ENCODE peak calls at places on chromosomes 11 and 22, in five cellular contexts. A is IMR-90, I is K562, E is HepG2, C is HCT116. J is an unnamed sample.

GRCh38 chr11:35335226-35335625 is 84.1 kb downstream of the SLC1A2 start:
- DNase-seq in A (no peak), I (no peak), E (no peak), C (no peak), J (no peak)

GRCh38 chr11:33543823-33544222 is 156.8 kb downstream of the C11orf91 start:
- DNase-seq in A (peak), I (no peak), E (no peak), C (no peak), J (no peak)

GRCh38 chr11:123460006-123460700 is 30.1 kb downstream of the GRAMD1B start:
- DNase-seq in A (no peak), I (no peak), E (no peak), C (no peak), J (no peak)

GRCh38 chr22:23075525-23076216 is 5.4 kb downstream of the GNAZ start:
- DNase-seq in A (no peak), I (no peak), E (peak), C (no peak), J (no peak)

GRCh38 chr11:48018561-48019229 is 38.3 kb downstream of the PTPRJ start:
- DNase-seq in A (no peak), I (no peak), E (no peak), C (no peak), J (no peak)

GRCh38 chr11:125451400-125452124 is 44.5 kb downstream of the FEZ1 start:
- DNase-seq in A (peak), I (peak), E (no peak), C (no peak), J (no peak)

GRCh38 chr22:35430897-35431322 is 31.0 kb downstream of the MCM5 start:
- DNase-seq in A (peak), I (peak), E (peak), C (peak), J (peak)

GRCh38 chr11:58688779-58689503 is 42.8 kb downstream of the GLYAT start:
- DNase-seq in A (peak), I (no peak), E (no peak), C (no peak), J (no peak)

GRCh38 chr11:114058871-114059277 is 637 bp upstream of the ZBTB16 start:
- DNase-seq in A (no peak), I (no peak), E (no peak), C (no peak), J (no peak)

GRCh38 chr11:30585067-30585891 is 874 bp downstream of the MPPED2 start:
- DNase-seq in A (no peak), I (no peak), E (no peak), C (no peak), J (no peak)

GRCh38 chr11:36499325-36499724 is 10.7 kb downstream of the TRAF6 start:
- DNase-seq in A (no peak), I (no peak), E (no peak), C (no peak), J (no peak)

GRCh38 chr11:64340671-64341335 is 799 bp downstream of the CCDC88B start:
- DNase-seq in A (no peak), I (peak), E (no peak), C (no peak), J (no peak)

GRCh38 chr11:34345012-34345804 is 12.6 kb downstream of the ABTB2 start:
- DNase-seq in A (peak), I (no peak), E (peak), C (peak), J (peak)

GRCh38 chr22:38442967-38443674 is 11.9 kb downstream of the KCNJ4 start:
- DNase-seq in A (no peak), I (no peak), E (no peak), C (no peak), J (no peak)

GRCh38 chr11:15800121-15800800 is 556.1 kb downstream of the SOX6 start:
- DNase-seq in A (peak), I (no peak), E (no peak), C (no peak), J (no peak)

GRCh38 chr22:24333301-24333700 is 62.7 kb downstream of the SPECC1L start:
- DNase-seq in A (peak), I (no peak), E (no peak), C (peak), J (no peak)

GRCh38 chr11:11980841-11981308 is 27.6 kb downstream of the DKK3 start:
- DNase-seq in A (peak), I (no peak), E (no peak), C (no peak), J (no peak)

GRCh38 chr22:38506118-38506962 is at the start of gene DDX17:
- DNase-seq in A (peak), I (peak), E (peak), C (peak), J (peak)

GRCh38 chr11:852762-853161 is 10.1 kb downstream of the TSPAN4 start:
- DNase-seq in A (no peak), I (no peak), E (no peak), C (no peak), J (no peak)

GRCh38 chr11:95923441-95923729 is 522 bp downstream of the MTMR2 start:
- DNase-seq in A (no peak), I (peak), E (no peak), C (no peak), J (no peak)

GRCh38 chr11:48013269-48013901 is 33.0 kb downstream of the PTPRJ start:
- DNase-seq in A (peak), I (no peak), E (peak), C (no peak), J (peak)

GRCh38 chr22:23064381-23065068 is 5.8 kb upstream of the GNAZ start:
- DNase-seq in A (no peak), I (no peak), E (no peak), C (no peak), J (no peak)

GRCh38 chr11:10855295-10855694 is 2.6 kb downstream of the ZBED5 start:
- DNase-seq in A (no peak), I (no peak), E (no peak), C (no peak), J (no peak)

GRCh38 chr11:11567862-11568650 is 53.7 kb downstream of the GALNT18 start:
- DNase-seq in A (peak), I (no peak), E (no peak), C (peak), J (no peak)

GRCh38 chr11:44016129-44016528 is 31.7 kb upstream of the ACCSL start:
- DNase-seq in A (peak), I (no peak), E (no peak), C (no peak), J (no peak)

GRCh38 chr11:64754919-64755662 is 4.7 kb downstream of the PYGM start:
- DNase-seq in A (no peak), I (no peak), E (no peak), C (no peak), J (no peak)

GRCh38 chr22:41674941-41675340 is 13.7 kb downstream of the SNU13 start:
- DNase-seq in A (no peak), I (no peak), E (no peak), C (no peak), J (no peak)

GRCh38 chr11:32312865-32313403 is 122.4 kb downstream of the WT1 start:
- DNase-seq in A (peak), I (peak), E (peak), C (peak), J (peak)
- TF ChIP-seq CEBPB in A (peak), I (peak), E (peak), C (peak), J (peak)

GRCh38 chr11:134264966-134265365 is 11.2 kb upstream of the GLB1L3 start:
- DNase-seq in A (no peak), I (no peak), E (no peak), C (no peak), J (no peak)

GRCh38 chr11:134267466-134267865 is 8.7 kb upstream of the GLB1L3 start:
- DNase-seq in A (no peak), I (no peak), E (no peak), C (no peak), J (no peak)

GRCh38 chr11:134267966-134268365 is 8.2 kb upstream of the GLB1L3 start:
- DNase-seq in A (no peak), I (no peak), E (no peak), C (no peak), J (no peak)

GRCh38 chr11:134266841-134267251 is 9.3 kb upstream of the GLB1L3 start:
- DNase-seq in A (peak), I (no peak), E (no peak), C (no peak), J (no peak)

GRCh38 chr11:134266440-134266839 is 9.7 kb upstream of the GLB1L3 start:
- DNase-seq in A (no peak), I (no peak), E (no peak), C (no peak), J (no peak)
- H3K4me2 ChIP-seq in A (no peak), I (no peak), E (no peak), C (no peak), J (no peak)

GRCh38 chr11:112196519-112197087 is 21.3 kb downstream of the BCO2 start:
- DNase-seq in A (no peak), I (no peak), E (no peak), C (no peak), J (no peak)

GRCh38 chr11:112200252-112200651 is 24.9 kb downstream of the BCO2 start:
- DNase-seq in A (no peak), I (no peak), E (no peak), C (no peak), J (no peak)

DNA sequence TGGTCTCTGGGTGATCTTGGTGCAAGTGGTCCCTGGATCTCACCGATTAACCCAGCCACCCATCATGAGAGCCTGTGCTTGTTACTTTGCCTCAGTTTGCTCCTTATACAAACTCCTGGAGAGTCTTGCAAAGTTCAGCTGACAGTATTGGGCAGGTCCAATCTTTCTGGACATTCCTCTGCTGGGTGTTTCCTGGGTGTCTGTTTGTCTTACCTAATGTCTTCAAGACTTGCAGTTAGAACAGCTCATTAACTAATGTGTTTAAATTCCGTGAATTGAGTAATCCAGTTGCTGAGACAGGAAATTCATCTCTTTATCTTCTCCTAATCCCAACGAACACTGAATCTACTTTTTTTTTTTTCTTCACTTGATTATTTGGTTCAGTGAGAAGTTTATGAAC is 20.6 kb downstream of the BCO2 start:
- DNase-seq in A (no peak), I (no peak), E (no peak), C (no peak), J (peak)
- TF ChIP-seq CEBPB in A (no peak), I (no peak), E (no peak), C (no peak), J (no peak)

GRCh38 chr11:108752297-108752751 is 87.5 kb downstream of the DDX10 start:
- DNase-seq in A (no peak), I (no peak), E (no peak), C (no peak), J (no peak)

GRCh38 chr11:108751444-108751843 is 86.6 kb downstream of the DDX10 start:
- DNase-seq in A (no peak), I (no peak), E (no peak), C (no peak), J (no peak)

GRCh38 chr11:108757630-108758029 is 92.8 kb downstream of the DDX10 start:
- DNase-seq in A (no peak), I (no peak), E (no peak), C (no peak), J (no peak)

GRCh38 chr11:108758458-108758857 is 93.6 kb downstream of the DDX10 start:
- DNase-seq in A (peak), I (no peak), E (no peak), C (no peak), J (no peak)

DNA sequence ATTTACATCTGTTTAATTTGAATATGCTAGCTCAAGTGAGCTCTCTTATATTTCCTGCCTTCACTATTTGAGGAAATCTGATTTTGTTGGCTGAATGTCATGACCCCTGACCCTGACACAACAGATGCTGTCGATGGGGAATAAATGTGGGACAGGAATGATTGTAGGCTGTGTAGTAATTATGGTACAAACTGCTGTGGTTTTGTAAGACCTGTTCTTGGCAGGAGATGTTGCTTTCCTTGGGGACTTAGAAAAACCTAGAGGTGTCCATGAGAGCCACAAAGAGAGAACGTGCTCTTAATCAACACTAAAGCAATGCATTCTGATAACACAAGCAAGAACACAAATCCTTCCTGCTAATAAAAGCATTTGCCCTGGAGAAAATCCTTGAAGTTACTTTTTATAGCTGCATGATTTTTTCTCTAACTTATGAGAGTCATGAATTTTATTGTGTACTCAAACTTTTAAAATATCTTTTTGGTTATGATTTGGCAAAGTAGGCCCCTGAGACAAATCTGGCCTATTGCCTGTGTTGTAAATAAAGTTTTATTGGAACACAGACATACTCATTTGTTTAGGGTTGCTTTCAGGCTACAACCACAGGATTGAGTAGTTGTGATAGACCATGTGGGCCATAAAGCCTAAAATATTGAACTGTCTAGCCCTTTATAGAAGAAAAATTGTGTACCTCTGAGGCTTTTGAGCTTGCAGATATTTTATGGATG is 90.2 kb downstream of the DDX10 start:
- DNase-seq in A (no peak), I (peak), E (no peak), C (no peak), J (no peak)
- H3K4me2 ChIP-seq in A (no peak), I (no peak), E (no peak), C (no peak), J (no peak)

DNA sequence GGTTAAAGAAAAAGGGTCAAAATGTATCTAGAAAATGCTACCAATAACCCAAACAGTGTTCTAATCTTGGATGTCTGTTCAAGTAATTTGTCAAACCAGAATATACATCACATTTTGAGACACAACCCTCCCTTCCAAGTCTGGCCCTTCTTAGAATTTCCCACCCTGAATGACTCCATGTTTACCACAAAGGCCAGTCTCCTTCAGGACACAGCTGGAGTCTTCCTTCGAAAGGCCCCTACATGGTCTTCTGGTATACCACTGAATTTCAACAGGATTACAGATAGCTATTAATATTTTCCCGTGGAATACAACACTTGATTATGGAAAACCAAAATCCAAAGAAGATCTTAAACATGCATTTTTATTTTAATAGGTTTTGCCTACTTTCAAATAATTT is 10.2 kb downstream of the CCDC34 start:
- DNase-seq in A (no peak), I (no peak), E (no peak), C (no peak), J (no peak)
- TF ChIP-seq CEBPB in A (no peak), I (no peak), E (no peak), C (no peak), J (no peak)

DNA sequence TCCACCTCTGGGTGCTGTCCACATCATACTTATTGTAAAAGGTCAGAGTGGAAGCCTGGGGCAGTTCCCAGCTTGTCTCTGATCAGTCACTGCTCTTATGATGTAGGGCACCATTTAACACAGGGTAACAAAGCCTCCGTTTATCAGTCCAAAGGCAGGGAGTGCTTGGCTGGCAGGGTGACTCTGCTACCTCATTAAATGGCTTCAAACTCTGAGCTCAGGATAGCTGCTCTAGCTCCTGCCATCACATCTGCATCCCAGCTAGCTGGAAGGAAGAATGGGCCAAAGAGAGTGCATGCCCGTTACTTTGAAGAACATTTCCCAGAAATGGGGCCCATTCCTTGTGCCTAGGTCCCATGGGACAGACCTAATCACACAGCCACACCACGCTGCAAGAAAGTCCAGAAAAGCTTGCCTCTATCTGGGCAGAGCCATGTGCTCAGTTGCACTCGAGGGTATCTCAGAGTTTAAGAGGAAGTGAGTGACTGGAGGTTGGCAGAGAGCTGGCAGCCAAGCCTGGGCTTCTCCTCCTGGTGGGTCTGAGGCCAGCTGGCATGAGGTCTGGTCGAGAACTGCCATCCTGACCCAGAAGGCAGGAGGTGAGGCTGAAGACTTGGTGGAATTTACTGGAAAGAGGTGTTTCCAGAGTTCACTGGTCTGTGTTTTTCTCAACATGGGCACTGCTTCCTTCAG is 935.8 kb downstream of the BRD1 start:
- DNase-seq in A (no peak), I (no peak), E (no peak), C (no peak), J (no peak)
- H3K4me2 ChIP-seq in A (no peak), I (no peak), E (no peak), C (no peak), J (no peak)

GRCh38 chr11:2928605-2929510 is at the start of gene PHLDA2:
- DNase-seq in A (peak), I (peak), E (no peak), C (peak), J (peak)
- TF ChIP-seq CEBPB in A (no peak), I (no peak), E (no peak), C (no peak), J (no peak)

GRCh38 chr11:133860151-133860550 is 14.8 kb upstream of the SPATA19 start:
- DNase-seq in A (no peak), I (no peak), E (no peak), C (no peak), J (no peak)
- H3K4me2 ChIP-seq in A (no peak), I (no peak), E (no peak), C (no peak), J (no peak)